ENCODE peak calls at places on chromosomes 11 and 22, in ten cellular contexts. L, T, C, W, N, R, X, U, P and Z are unnamed samples.

GRCh38 chr11:19805346-19805745 is 92.7 kb downstream of the NAV2 start:
- DNase-seq in P (no peak), X (no peak), T (no peak), L (no peak), U (no peak), N (no peak), R (no peak), W (no peak), C (no peak), Z (no peak)

GRCh38 chr22:26287382-26288228 is 118.3 kb downstream of the SEZ6L start:
- DNase-seq in C (no peak), U (no peak), L (no peak), N (no peak), P (no peak), T (no peak), W (no peak), X (no peak), R (no peak), Z (no peak)

GRCh38 chr11:111694851-111695250 is 71.3 kb downstream of the PPP2R1B start:
- DNase-seq in R (no peak), P (no peak), U (peak; percentile 58), N (no peak), C (no peak), L (peak; percentile 85), T (no peak), W (no peak), X (no peak), Z (no peak)

GRCh38 chr11:132158091-132158490 is 787.7 kb downstream of the NTM start:
- DNase-seq in X (no peak), L (peak; percentile 25), R (no peak), C (no peak), W (no peak), P (no peak), U (peak; percentile 3), T (no peak), N (peak; percentile 88), Z (no peak)

GRCh38 chr11:57751676-57752253 is at the start of gene BTBD18:
- DNase-seq in T (peak; percentile 55), N (peak; percentile 80), X (no peak), W (no peak), R (no peak), U (peak; percentile 41), C (peak; percentile 36), L (peak; percentile 76), P (no peak), Z (no peak)

GRCh38 chr11:32610926-32611325 is 27.3 kb downstream of the EIF3M start:
- DNase-seq in R (no peak), U (no peak), C (no peak), L (no peak), P (no peak), X (no peak), W (no peak), T (no peak), N (no peak), Z (no peak)

GRCh38 chr11:2664886-2665746 is 34.7 kb downstream of the KCNQ1OT1 start:
- DNase-seq in P (no peak), X (no peak), C (no peak), T (no peak), W (no peak), L (no peak), U (no peak), R (no peak), N (peak; percentile 25), Z (no peak)

GRCh38 chr22:42268852-42269406 is 1.5 kb downstream of the TCF20 start:
- DNase-seq in W (no peak), T (no peak), X (no peak), L (no peak), U (no peak), P (no peak), C (no peak), R (no peak), N (no peak), Z (no peak)

GRCh38 chr11:767238-767637 is 10.0 kb downstream of the GATD1 start:
- DNase-seq in X (no peak), P (no peak), U (no peak), R (no peak), W (no peak), L (no peak), T (no peak), N (no peak), C (no peak), Z (no peak)

GRCh38 chr11:770642-771616 is 6.4 kb downstream of the GATD1 start:
- DNase-seq in N (no peak), U (no peak), W (no peak), L (no peak), T (no peak), C (no peak), R (no peak), X (no peak), P (no peak), Z (no peak)

GRCh38 chr11:771617-772204 is 5.6 kb downstream of the GATD1 start:
- DNase-seq in C (no peak), X (no peak), W (no peak), U (no peak), T (no peak), R (no peak), L (no peak), P (no peak), N (no peak), Z (no peak)

GRCh38 chr11:772429-773390 is 4.6 kb downstream of the GATD1 start:
- DNase-seq in C (no peak), P (no peak), N (no peak), W (no peak), X (no peak), R (no peak), U (no peak), L (no peak), T (no peak), Z (no peak)

DNA sequence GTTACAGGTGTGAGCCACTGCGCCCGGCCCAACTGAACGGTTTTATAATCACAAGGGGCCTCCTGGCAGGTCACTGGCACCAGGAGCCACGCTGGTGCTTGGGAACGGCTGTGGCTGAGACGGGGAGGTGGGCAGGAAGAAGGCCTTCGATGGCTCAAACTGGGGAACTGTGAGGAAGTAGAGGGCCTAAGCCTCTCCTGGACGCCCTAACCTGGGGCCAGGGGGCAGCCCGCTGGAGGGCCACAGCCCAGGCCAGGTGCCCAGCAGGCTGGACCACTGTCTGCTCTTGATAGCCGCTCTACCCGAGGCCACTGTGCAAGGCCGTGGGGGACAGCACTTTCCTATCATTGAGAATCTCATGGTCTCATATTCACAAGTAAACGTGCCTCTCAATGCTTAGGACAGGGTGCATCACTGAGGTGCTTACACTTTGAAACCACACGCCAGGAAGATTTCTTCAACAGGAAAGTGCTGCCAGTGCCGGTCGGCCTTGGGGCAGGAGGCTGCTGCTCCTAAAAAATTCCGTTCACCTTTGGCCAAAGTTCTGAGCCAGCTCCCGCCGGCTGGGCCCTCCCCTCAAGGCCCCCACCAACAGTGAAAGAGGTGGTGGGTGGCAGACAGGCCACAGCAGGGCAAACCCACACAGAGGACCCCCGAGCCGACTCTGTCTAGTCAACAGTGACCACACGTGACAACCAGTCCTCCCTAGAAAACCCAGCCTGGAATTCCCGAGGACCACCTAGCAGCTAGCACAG is 7.2 kb downstream of the GATD1 start:
- DNase-seq in C (no peak), W (no peak), X (no peak), L (no peak), P (no peak), T (no peak), U (no peak), N (no peak), R (no peak), Z (no peak)
- H3K9me3 ChIP-seq in C (no peaks in the 10 kb centered on the region), W (no peaks in the 10 kb centered on the region), X (no peaks in the 10 kb centered on the region), L (no peaks in the 10 kb centered on the region), P (no peaks in the 10 kb centered on the region), T (no peaks in the 10 kb centered on the region), U (no peaks in the 10 kb centered on the region), N (no peaks in the 10 kb centered on the region), R (no peaks in the 10 kb centered on the region), Z (no peaks in the 10 kb centered on the region)

DNA sequence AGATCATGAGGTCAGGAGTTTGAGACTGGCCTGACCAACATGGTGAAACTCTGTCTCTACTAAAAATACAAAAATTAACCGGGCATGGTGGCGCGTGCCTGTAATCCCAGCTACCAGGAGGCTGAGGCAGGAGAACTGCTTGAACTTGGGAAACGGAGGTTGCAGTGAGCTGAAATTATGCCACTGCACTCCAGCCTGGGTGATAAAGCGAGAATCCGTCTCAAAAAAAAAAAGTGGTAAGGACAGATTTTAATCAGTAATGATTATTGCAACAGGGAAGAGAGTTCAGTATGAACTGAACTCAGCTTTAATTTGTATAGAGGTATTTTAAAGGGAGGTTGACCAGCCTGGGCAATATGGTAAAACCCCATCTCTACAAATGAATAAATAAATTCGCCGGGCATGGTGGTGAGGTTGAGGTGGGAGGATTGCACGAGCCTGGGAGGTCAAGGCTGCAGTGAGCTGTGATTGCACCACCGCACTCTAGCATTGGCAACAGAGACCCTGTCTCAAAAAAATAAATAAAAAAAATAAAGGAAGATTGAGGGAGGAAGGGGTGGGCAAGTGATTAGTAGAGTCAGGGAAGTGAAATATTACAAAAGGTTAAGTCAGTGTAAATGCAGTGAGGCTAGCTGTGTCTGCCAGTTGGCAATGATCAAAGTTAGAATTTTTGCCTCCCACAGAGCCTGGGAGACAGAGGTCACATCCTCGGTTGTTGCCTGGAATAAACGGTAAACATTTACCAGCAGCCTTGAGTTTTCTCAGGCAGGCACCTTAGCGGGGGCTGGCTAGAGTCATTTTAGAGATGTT is 2.6 kb upstream of the MCM5 start:
- DNase-seq in U (peak; percentile 33), T (no peak), C (no peak), X (no peak), W (no peak), N (no peak), L (peak; percentile 58), P (no peak), R (no peak), Z (no peak)
- H3K9me3 ChIP-seq in U (no peaks in the 10 kb centered on the region), T (no peaks in the 10 kb centered on the region), C (no peaks in the 10 kb centered on the region), X (no peaks in the 10 kb centered on the region), W (no peaks in the 10 kb centered on the region), N (no peaks in the 10 kb centered on the region), L (no peaks in the 10 kb centered on the region), P (no peaks in the 10 kb centered on the region), R (no peaks in the 10 kb centered on the region), Z (no peaks in the 10 kb centered on the region)

GRCh38 chr22:30985561-30986208 is 16.6 kb downstream of the TUG1 start:
- DNase-seq in N (no peak), R (no peak), U (no peak), P (no peak), X (no peak), T (no peak), L (no peak), C (no peak), W (no peak), Z (no peak)

GRCh38 chr22:30978304-30978962 is 9.4 kb downstream of the TUG1 start:
- DNase-seq in U (no peak), N (no peak), W (no peak), L (no peak), C (no peak), T (no peak), X (no peak), R (no peak), P (no peak), Z (no peak)

GRCh38 chr22:30982501-30982900 is 13.4 kb downstream of the TUG1 start:
- DNase-seq in T (no peak), U (no peak), L (no peak), N (no peak), R (no peak), W (no peak), X (no peak), P (no peak), C (no peak), Z (no peak)

GRCh38 chr22:30984317-30984716 is 15.3 kb downstream of the TUG1 start:
- DNase-seq in C (no peak), X (no peak), L (no peak), P (no peak), T (no peak), N (no peak), R (no peak), W (no peak), U (no peak), Z (no peak)

DNA sequence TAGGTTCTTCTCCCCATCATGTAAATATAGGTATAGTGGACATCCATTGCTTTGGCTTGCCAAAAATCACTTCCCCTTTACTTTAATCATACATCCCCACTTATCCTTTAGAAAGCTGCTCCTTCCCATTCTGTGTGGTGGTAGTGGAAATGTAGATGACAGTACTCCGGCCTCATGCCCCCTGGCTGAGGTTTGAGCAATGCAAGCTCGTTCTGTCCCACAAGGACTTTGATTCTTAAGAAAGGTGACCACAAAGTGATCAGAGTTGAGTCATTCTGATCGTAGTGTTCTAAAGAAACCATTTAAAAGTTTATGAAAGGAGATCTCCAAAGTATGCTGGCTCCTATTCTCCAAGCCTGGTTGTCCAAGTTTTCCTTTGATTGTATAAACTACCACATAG is 10.9 kb downstream of the TUG1 start:
- DNase-seq in R (no peak), N (peak; percentile 46), P (no peak), X (no peak), C (no peak), L (no peak), W (no peak), T (no peak), U (no peak), Z (no peak)
- H3K9me3 ChIP-seq in R (peaks cover 4% of the 10 kb centered on the region), N (peaks cover 48% of the 10 kb centered on the region), P (peaks cover 100% of the 10 kb centered on the region), X (peaks cover 57% of the 10 kb centered on the region), C (peaks cover under 1% of the 10 kb centered on the region), L (no peaks in the 10 kb centered on the region), W (peaks cover 90% of the 10 kb centered on the region), T (no peaks in the 10 kb centered on the region), U (no peaks in the 10 kb centered on the region), Z (peaks cover 20% of the 10 kb centered on the region)

GRCh38 chr22:34001701-34002466 is 81.6 kb upstream of the LARGE1 start:
- DNase-seq in C (no peak), R (no peak), U (no peak), P (no peak), T (no peak), W (no peak), N (no peak), X (no peak), L (no peak), Z (no peak)

GRCh38 chr22:33996824-33997223 is 76.5 kb upstream of the LARGE1 start:
- DNase-seq in L (no peak), R (no peak), W (no peak), N (no peak), U (no peak), P (no peak), T (no peak), C (no peak), X (no peak), Z (no peak)

GRCh38 chr22:34004058-34004457 is 83.8 kb upstream of the LARGE1 start:
- DNase-seq in U (no peak), N (no peak), W (no peak), X (no peak), R (no peak), P (no peak), T (no peak), L (no peak), C (no peak), Z (no peak)

GRCh38 chr22:34000879-34001526 is 80.7 kb upstream of the LARGE1 start:
- DNase-seq in X (no peak), T (no peak), N (no peak), L (no peak), W (no peak), P (no peak), C (no peak), U (no peak), R (no peak), Z (no peak)
- H3K9me3 ChIP-seq in X (peaks cover 22% of the 10 kb centered on the region), T (no peaks in the 10 kb centered on the region), N (peaks cover 33% of the 10 kb centered on the region), L (no peaks in the 10 kb centered on the region), W (peaks cover 22% of the 10 kb centered on the region), P (peaks cover 43% of the 10 kb centered on the region), C (peaks cover 8% of the 10 kb centered on the region), U (no peaks in the 10 kb centered on the region), R (no peaks in the 10 kb centered on the region), Z (no peaks in the 10 kb centered on the region)